ENCODE peak calls at places on chromosome 1, in seven cellular contexts. E is activated naive CD4-positive, alpha-beta T cell treated with anti-CD3 and anti-CD28 coated beads, Interleukin-2, amount 10 ng/mL, durations not matched to agents 7 days and 5 days; C is activated CD8-positive, alpha-beta T cell treated with anti-CD3 and anti-CD28 coated beads, Interleukin-2, amount 10 ng/mL, durations not matched to agents 7 days and 5 days; Z is NB4; W is tibial nerve; G is NCI-H2171; M is left ventricle myocardium inferior. B is an unnamed sample.
A peak's percentile ranks its signal among the peaks of the same experiment; 100 is the strongest.

GRCh38 chr1:15272009-15272781 is 25.2 kb downstream of the FHAD1 start:
- DNase-seq in E (peak; percentile 58), C (peak; percentile 66), Z (peak; percentile 73), W (no peak), G (peak; percentile 41), M (peak; percentile 31), B (no peak)

GRCh38 chr1:84715620-84716019 is 25.4 kb upstream of the SSX2IP start:
- DNase-seq in E (no peak), C (no peak), Z (no peak), W (no peak), G (peak; percentile 97), M (no peak), B (no peak)

GRCh38 chr1:232629250-232630046 is 485 bp downstream of the SIPA1L2 start:
- DNase-seq in E (no peak), C (no peak), Z (peak; percentile 38), W (no peak), G (no peak), M (peak; percentile 35), B (peak; percentile 61)

GRCh38 chr1:19163261-19163660 is 46.8 kb downstream of the UBR4 start:
- DNase-seq in E (no peak), C (no peak), Z (no peak), W (no peak), G (no peak), M (no peak), B (no peak)

GRCh38 chr1:17624540-17625256 is 85.2 kb downstream of the ARHGEF10L start:
- DNase-seq in E (no peak), C (no peak), Z (no peak), W (no peak), G (no peak), M (peak; percentile 74), B (peak; percentile 97)

GRCh38 chr1:7922301-7922700 is 18.3 kb downstream of the TNFRSF9 start:
- DNase-seq in E (no peak), C (no peak), Z (no peak), W (no peak), G (no peak), M (no peak), B (no peak)

GRCh38 chr1:18385239-18385790 is 95.4 kb upstream of the KLHDC7A start:
- DNase-seq in E (no peak), C (no peak), Z (no peak), W (no peak), G (no peak), M (peak; percentile 29), B (peak; percentile 45)

GRCh38 chr1:213394837-213395236 is 343.8 kb downstream of the RPS6KC1 start:
- DNase-seq in E (no peak), C (no peak), Z (no peak), W (no peak), G (no peak), M (no peak), B (no peak)

GRCh38 chr1:6459850-6460265 is 6.1 kb downstream of the TNFRSF25 start:
- DNase-seq in E (peak; percentile 79), C (peak; percentile 46), Z (peak; percentile 27), W (no peak), G (no peak), M (no peak), B (no peak)

GRCh38 chr1:240337795-240338194 is 246.1 kb downstream of the FMN2 start:
- DNase-seq in E (no peak), C (no peak), Z (no peak), W (no peak), G (no peak), M (no peak), B (no peak)

GRCh38 chr1:8858888-8859706 is 19.4 kb downstream of the ENO1 start:
- DNase-seq in E (peak; percentile 67), C (peak; percentile 74), Z (peak; percentile 79), W (no peak), G (peak; percentile 18), M (no peak), B (no peak)